ENCODE peak calls at places on chromosome 16, in six cellular contexts. M is uterus, V is HCT116, B is gastrocnemius medialis, R is adrenal gland, T is A549. U is an unnamed sample.

GRCh38 chr16:29192329-29193247 is 207.7 kb downstream of the LAT start:
- DNase-seq in V (no peak), B (no peak), M (peak), T (no peak), R (no peak), U (peak)

GRCh38 chr16:30875881-30876791 is 17.7 kb downstream of the BCL7C start:
- DNase-seq in R (peak), M (no peak), T (no peak), V (no peak), B (no peak), U (no peak)

GRCh38 chr16:3950343-3951193 is 70.1 kb upstream of the CREBBP start:
- DNase-seq in M (peak), T (no peak), V (no peak), B (peak), R (peak), U (peak)

GRCh38 chr16:2675714-2676113 is 6.6 kb upstream of the KCTD5 start:
- DNase-seq in R (no peak), V (peak), B (no peak), T (no peak), M (no peak), U (no peak)

GRCh38 chr16:11168386-11169065 is 87.5 kb downstream of the SOCS1 start:
- DNase-seq in M (no peak), T (no peak), R (peak), V (no peak), B (no peak), U (no peak)

GRCh38 chr16:57110937-57111336 is 18.6 kb downstream of the CPNE2 start:
- DNase-seq in V (no peak), R (no peak), T (no peak), B (no peak), M (no peak), U (no peak)

GRCh38 chr16:62805221-62805857 is 769.1 kb upstream of the CDH8 start:
- DNase-seq in B (no peak), T (no peak), R (no peak), V (no peak), M (no peak), U (no peak)

GRCh38 chr16:65790768-65791167 is 575.7 kb upstream of the CDH5 start:
- DNase-seq in V (no peak), R (no peak), M (no peak), B (no peak), T (no peak), U (no peak)

GRCh38 chr16:89844739-89845339 is 16.6 kb downstream of the SPIRE2 start:
- DNase-seq in M (no peak), V (no peak), R (no peak), T (no peak), B (no peak), U (no peak)

GRCh38 chr16:20740901-20741491 is 622 bp downstream of the THUMPD1 start:
- DNase-seq in R (peak), T (peak), M (peak), V (peak), B (peak), U (peak)

GRCh38 chr16:66923247-66923851 is 2.0 kb downstream of the RRAD start:
- DNase-seq in V (no peak), T (no peak), M (peak), B (peak), R (peak), U (peak)

GRCh38 chr16:57525761-57526160 is 10.6 kb downstream of the CCDC102A start:
- DNase-seq in B (no peak), M (peak), V (no peak), R (no peak), T (no peak), U (no peak)

GRCh38 chr16:1493746-1494094 is 560 bp downstream of the TELO2 start:
- DNase-seq in B (no peak), R (no peak), M (no peak), V (no peak), T (peak), U (no peak)

GRCh38 chr16:66563574-66564334 is 2.5 kb upstream of the CMTM1 start:
- DNase-seq in M (no peak), T (no peak), B (no peak), V (no peak), R (no peak), U (no peak)

GRCh38 chr16:59067207-59067606 is 333.1 kb upstream of the GOT2 start:
- DNase-seq in M (no peak), R (peak), T (no peak), B (peak), V (no peak), U (no peak)

GRCh38 chr16:28943281-28943680 is 7.5 kb upstream of the NFATC2IP start:
- DNase-seq in T (no peak), M (no peak), V (no peak), R (no peak), B (no peak), U (no peak)

GRCh38 chr16:27264151-27264550 is 4.4 kb downstream of the NSMCE1 start:
- DNase-seq in T (no peak), R (peak), B (no peak), V (peak), M (peak), U (no peak)

GRCh38 chr16:7404217-7404616 is 71.6 kb downstream of the RBFOX1 start:
- DNase-seq in B (no peak), T (no peak), R (no peak), V (no peak), M (no peak), U (no peak)

GRCh38 chr16:20042848-20043247 is 30.8 kb downstream of the GPR139 start:
- DNase-seq in V (no peak), M (no peak), R (peak), T (no peak), B (no peak), U (no peak)

GRCh38 chr16:52035406-52035805 is 511.5 kb downstream of the TOX3 start:
- DNase-seq in M (no peak), T (no peak), B (no peak), V (no peak), R (no peak), U (no peak)

GRCh38 chr16:49262501-49262900 is 19.1 kb downstream of the CBLN1 start:
- DNase-seq in R (no peak), T (no peak), M (no peak), B (no peak), V (no peak), U (no peak)

GRCh38 chr16:21598676-21599157 is 660 bp upstream of the METTL9 start:
- DNase-seq in V (no peak), B (no peak), T (no peak), R (no peak), M (no peak), U (peak)

GRCh38 chr16:80887062-80887461 is 82.7 kb upstream of the CDYL2 start:
- DNase-seq in T (no peak), B (no peak), V (no peak), R (no peak), M (no peak), U (no peak)

GRCh38 chr16:31269541-31269940 is 9.8 kb downstream of the ITGAM start:
- DNase-seq in R (no peak), V (no peak), M (no peak), T (no peak), B (no peak), U (no peak)

GRCh38 chr16:85402910-85403692 is 210.0 kb upstream of the GSE1 start:
- DNase-seq in R (peak), B (peak), T (no peak), M (peak), V (no peak), U (peak)

GRCh38 chr16:66028505-66029216 is 337.8 kb upstream of the CDH5 start:
- DNase-seq in M (peak), B (peak), T (no peak), V (no peak), R (no peak), U (no peak)

GRCh38 chr16:63921737-63922136 is 1200.1 kb downstream of the CDH11 start:
- DNase-seq in T (no peak), M (no peak), R (no peak), V (no peak), B (no peak), U (no peak)

GRCh38 chr16:11583889-11584565 is 2.7 kb downstream of the LITAF start:
- DNase-seq in M (no peak), T (no peak), B (no peak), R (no peak), V (no peak), U (no peak)

GRCh38 chr16:9123871-9124270 is 32.4 kb downstream of the HAPSTR1 start:
- DNase-seq in V (peak), M (no peak), B (peak), R (peak), T (peak), U (no peak)

GRCh38 chr16:24844101-24845030 is 1.4 kb upstream of the SLC5A11 start:
- DNase-seq in R (no peak), T (peak), M (no peak), B (no peak), V (peak), U (no peak)

GRCh38 chr16:85018529-85019236 is 7.3 kb upstream of the ZDHHC7 start:
- DNase-seq in M (no peak), V (no peak), B (no peak), R (no peak), T (no peak), U (no peak)

GRCh38 chr16:11254913-11255736 is 879 bp downstream of the SOCS1 start:
- DNase-seq in R (peak), M (peak), B (peak), V (no peak), T (peak), U (peak)

GRCh38 chr16:58085171-58085570 is 44.0 kb downstream of the CFAP20 start:
- DNase-seq in V (no peak), T (no peak), R (no peak), M (no peak), B (no peak), U (no peak)

GRCh38 chr16:24568392-24568791 is 29.0 kb downstream of the RBBP6 start:
- DNase-seq in B (no peak), M (no peak), R (no peak), T (no peak), V (no peak), U (no peak)

GRCh38 chr16:79923431-79923830 is 322.9 kb upstream of the MAF start:
- DNase-seq in T (no peak), R (no peak), M (no peak), V (no peak), B (no peak), U (no peak)

DNA sequence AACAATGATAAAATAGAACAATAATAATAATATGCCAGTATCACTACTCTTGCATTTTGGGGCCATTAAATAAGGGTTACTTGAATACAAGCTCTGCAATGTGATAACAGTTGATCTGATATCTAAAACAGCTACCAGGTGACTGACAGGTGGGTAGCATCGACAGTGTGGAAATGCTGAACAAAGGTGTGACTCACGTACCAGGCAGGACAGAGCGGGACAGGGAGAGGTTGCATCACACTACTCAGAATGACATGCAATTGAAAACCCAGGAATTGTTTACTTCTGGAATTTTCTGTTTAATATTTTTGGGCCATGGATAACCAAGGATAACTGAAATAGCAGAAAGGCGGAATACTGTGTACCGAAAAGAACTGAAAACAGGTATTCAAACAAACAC is 15.8 kb upstream of the ZNF19 start:
- DNase-seq in M (no peak), T (no peak), V (no peak), B (no peak), R (no peak), U (no peak)
- H3K27ac ChIP-seq in M (no peak), T (no peak), V (no peak), B (no peak), R (no peak), U (no peak)

GRCh38 chr16:68267612-68268405 is 3.5 kb downstream of the SLC7A6 start:
- DNase-seq in V (no peak), B (peak), R (no peak), T (no peak), M (no peak), U (no peak)

GRCh38 chr16:68259421-68259820 is 4.9 kb upstream of the SLC7A6 start:
- DNase-seq in B (peak), M (no peak), R (no peak), T (no peak), V (no peak), U (no peak)

GRCh38 chr16:68265078-68265925 is 976 bp downstream of the SLC7A6 start:
- DNase-seq in V (peak), T (peak), R (peak), B (peak), M (peak), U (peak)

GRCh38 chr16:68263559-68264127 is 683 bp upstream of the SLC7A6 start:
- DNase-seq in R (no peak), T (no peak), V (no peak), M (no peak), B (no peak), U (no peak)

DNA sequence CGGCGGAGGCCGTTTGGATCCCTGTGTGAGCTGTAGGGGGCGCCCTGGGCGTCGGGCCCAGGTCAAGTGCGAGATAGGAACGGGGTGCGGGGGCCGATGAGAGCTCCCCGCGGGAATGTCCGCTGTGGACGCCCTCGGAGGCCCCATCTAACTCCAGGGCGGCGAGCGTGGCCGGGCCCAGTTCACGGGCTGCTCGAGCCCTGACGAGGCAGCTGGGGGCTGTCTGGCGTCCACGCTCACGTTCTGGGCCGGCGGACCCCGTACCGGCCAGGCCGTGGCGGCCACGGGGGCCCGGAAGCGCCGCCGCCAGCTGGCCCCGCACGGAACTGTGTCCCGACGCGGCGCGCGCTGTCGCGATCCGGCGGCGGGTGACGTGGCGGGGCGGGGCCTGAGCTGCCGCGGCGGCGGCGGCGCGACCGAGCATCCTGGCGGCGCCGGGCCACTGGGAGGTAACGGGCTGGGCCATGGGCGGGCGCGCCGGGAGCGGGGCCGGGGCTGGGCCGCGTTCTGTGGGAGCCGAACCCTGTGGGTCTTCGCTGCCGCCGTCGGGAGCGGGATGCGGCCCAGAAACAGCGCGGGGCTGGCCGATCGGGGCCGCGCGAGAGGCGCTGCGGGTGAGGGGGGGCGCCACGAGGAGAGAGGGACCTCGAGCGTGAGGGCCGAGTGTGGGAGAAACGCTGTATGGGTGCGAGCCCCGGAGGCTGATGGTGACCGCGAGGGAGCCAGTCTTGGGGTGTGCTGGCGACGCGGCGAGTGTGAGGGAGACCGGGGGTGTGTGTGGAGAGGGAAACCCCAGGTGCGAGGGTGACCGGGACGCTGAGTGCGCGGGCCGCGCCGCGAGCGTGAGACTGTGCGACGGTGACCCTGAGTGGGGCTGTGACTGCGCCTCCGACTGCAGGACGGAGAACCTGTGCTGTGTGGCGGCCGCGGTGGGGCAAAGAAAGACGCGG is at the start of gene SLC7A6:
- DNase-seq in V (peak), B (peak), M (peak), T (peak), R (peak), U (peak)
- TF ChIP-seq POLR2A in V (peak), B (peak), M (peak), T (peak), R (peak), U (no peak)

DNA sequence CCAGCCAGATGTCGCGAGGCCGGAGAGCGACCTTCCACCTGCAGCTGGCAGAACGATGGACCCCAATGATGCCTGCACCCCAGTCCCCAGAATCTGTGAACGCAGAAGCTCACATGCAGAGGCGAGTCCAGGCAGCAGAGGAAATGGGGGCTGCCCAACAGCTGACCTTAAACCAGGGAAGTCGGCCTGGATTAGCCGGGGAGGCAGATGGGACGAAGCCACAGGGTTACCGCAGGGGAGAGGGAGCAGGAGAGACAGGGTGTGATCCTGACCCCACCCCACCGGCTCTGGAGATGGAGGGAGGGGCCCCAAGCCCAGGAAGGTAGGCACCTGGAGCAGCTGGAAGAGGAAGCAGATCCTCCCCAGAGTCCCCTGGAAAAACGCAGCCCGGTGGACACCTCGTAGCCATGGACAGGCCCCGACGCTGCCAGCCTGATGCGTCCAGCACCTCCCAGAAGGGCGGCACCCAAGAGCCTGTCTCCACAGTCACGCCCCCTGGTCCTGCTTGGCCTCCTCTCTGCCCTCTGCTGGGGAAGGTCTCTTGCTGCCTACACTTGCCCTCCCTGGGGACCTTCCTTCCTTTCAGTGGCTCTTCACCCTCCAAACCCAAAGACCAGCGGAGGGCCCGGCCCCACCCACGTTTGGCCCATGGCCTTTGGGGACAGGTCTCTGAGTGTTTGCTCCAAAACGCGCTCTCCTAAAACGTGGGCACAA is 37.3 kb downstream of the PIEZO1 start:
- DNase-seq in T (peak), V (peak), R (no peak), B (no peak), M (no peak), U (no peak)
- TF ChIP-seq CTCF in T (peak), V (peak), R (no peak), B (peak), M (no peak), U (no peak)

DNA sequence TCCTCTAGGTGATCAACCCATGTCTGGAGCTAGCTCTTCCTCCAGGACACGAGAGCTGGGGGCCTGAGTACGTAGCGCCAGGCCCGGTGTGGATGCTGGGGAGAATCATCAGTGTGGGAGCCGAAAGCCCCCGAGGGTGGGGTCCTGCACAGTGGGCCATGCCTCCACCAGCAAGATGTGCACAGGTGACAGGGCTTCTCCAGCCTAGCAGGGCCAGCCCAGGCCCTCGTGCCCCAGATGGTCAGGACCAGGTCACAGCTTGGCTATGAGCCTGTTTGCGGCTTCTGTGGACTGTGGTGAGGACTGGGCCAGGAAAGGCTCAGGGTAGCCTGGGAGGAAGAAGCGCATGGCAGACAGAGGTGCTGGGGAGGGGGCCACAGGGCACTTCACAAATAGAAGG is 7.8 kb downstream of the MPG start:
- DNase-seq in V (no peak), B (no peak), T (no peak), M (no peak), R (no peak), U (no peak)
- H3K27ac ChIP-seq in V (no peak), B (peak), T (no peak), M (peak), R (no peak), U (no peak)

GRCh38 chr16:68737730-68738590 is 868 bp downstream of the CDH1 start:
- DNase-seq in V (no peak), T (peak), M (peak), B (no peak), R (peak), U (peak)
- TF ChIP-seq POLR2A in V (no peak), T (no peak), M (no peak), B (no peak), R (no peak), U (no peak)

GRCh38 chr16:50549561-50549915 is 1.3 kb downstream of the NKD1 start:
- DNase-seq in B (no peak), R (no peak), T (no peak), V (no peak), M (no peak), U (no peak)

GRCh38 chr16:50547944-50548658 is at the start of gene NKD1:
- DNase-seq in T (peak), B (peak), R (peak), V (peak), M (peak), U (peak)

GRCh38 chr16:50548659-50549560 is 714 bp downstream of the NKD1 start:
- DNase-seq in B (no peak), R (peak), T (peak), M (peak), V (no peak), U (no peak)

GRCh38 chr16:50546125-50546524 is 2.1 kb upstream of the NKD1 start:
- DNase-seq in M (no peak), R (no peak), T (no peak), B (no peak), V (no peak), U (no peak)

DNA sequence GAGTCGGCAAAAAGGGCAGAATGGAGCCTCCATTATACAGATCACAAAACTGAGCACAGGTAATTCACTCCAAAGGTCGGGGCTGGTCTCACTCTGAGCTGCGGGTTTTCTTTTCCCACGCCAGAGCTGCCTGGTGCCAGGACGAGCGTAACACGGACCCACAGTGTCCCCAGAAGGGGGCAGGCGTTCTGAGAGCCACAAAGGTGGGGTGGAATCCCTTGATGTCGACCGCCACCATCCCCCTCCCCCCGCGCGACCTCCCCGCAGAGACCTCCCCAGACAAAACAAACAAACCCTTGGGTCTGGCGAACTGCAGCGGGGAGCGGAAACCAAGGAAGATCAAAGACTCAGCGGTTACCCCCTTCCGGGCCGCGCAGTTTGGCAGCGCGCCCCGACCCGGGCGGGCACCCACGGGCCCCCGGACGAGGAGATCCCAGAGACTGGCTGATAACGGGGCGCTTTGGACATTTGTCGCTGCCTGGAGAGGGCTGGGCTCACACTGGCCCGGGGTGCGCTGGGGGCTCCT is 793 bp upstream of the NKD1 start:
- DNase-seq in B (no peak), T (peak), V (peak), R (peak), M (peak), U (peak)
- TF ChIP-seq CTCF in B (no peak), T (no peak), V (peak), R (no peak), M (peak), U (no peak)

U was measured in testis.